ENCODE peak calls at places on chromosomes 12 and 14, in six cellular contexts. Y is pancreas, H is left ventricle myocardium inferior, N is PC-3, F is heart right ventricle, I is upper lobe of right lung. U is an unnamed sample.

GRCh38 chr12:114226241-114226928 is 179.6 kb downstream of the TBX5 start:
- DNase-seq in Y (no peak), H (no peak), N (no peak), F (no peak), I (no peak), U (no peak)

GRCh38 chr12:106974525-106974924 is 12.4 kb downstream of the MTERF2 start:
- DNase-seq in Y (no peak), H (no peak), N (no peak), F (no peak), I (no peak), U (no peak)

GRCh38 chr14:61713724-61714437 is 18.6 kb downstream of the HIF1A start:
- DNase-seq in Y (no peak), H (no peak), N (no peak), F (no peak), I (no peak), U (no peak)

GRCh38 chr12:104219908-104220404 is 4.4 kb downstream of the TXNRD1 start:
- DNase-seq in Y (no peak), H (no peak), N (peak; percentile 100), F (no peak), I (no peak), U (no peak)

GRCh38 chr14:59688224-59689170 is 111.9 kb upstream of the CCDC175 start:
- DNase-seq in Y (no peak), H (no peak), N (peak; percentile 94), F (peak; percentile 8), I (no peak), U (peak; percentile 21)

GRCh38 chr12:105740970-105741725 is 397.6 kb downstream of the NUAK1 start:
- DNase-seq in Y (no peak), H (peak; percentile 67), N (peak; percentile 42), F (peak; percentile 65), I (no peak), U (no peak)

GRCh38 chr12:115213538-115213961 is 529.6 kb upstream of the TBX3 start:
- DNase-seq in Y (no peak), H (peak; percentile 31), N (no peak), F (peak; percentile 32), I (no peak), U (no peak)

GRCh38 chr14:20802341-20803084 is at the start of gene RNASE1:
- DNase-seq in Y (peak; percentile 33), H (peak; percentile 34), N (peak; percentile 52), F (peak; percentile 70), I (no peak), U (no peak)

GRCh38 chr12:48693572-48693971 is 11.5 kb upstream of the KANSL2 start:
- DNase-seq in Y (no peak), H (no peak), N (no peak), F (no peak), I (no peak), U (no peak)

GRCh38 chr12:118526255-118527095 is 150.1 kb downstream of the SUDS3 start:
- DNase-seq in Y (no peak), H (peak; percentile 50), N (no peak), F (no peak), I (no peak), U (no peak)

GRCh38 chr12:112599871-112600270 is 181.1 kb downstream of the PTPN11 start:
- DNase-seq in Y (no peak), H (no peak), N (peak; percentile 20), F (no peak), I (no peak), U (no peak)

GRCh38 chr14:94284221-94284620 is 8.8 kb downstream of the SERPINA10 start:
- DNase-seq in Y (no peak), H (no peak), N (no peak), F (no peak), I (no peak), U (no peak)

GRCh38 chr12:1918875-1919236 is 404 bp upstream of the CACNA2D4 start:
- DNase-seq in Y (no peak), H (no peak), N (no peak), F (no peak), I (no peak), U (no peak)

GRCh38 chr14:91722386-91722785 is 9.5 kb downstream of the CATSPERB start:
- DNase-seq in Y (no peak), H (no peak), N (no peak), F (no peak), I (no peak), U (no peak)

GRCh38 chr14:26415618-26416123 is 182.2 kb downstream of the NOVA1 start:
- DNase-seq in Y (peak; percentile 40), H (no peak), N (peak; percentile 53), F (no peak), I (no peak), U (no peak)

GRCh38 chr14:75457648-75458165 is 29.9 kb downstream of the JDP2 start:
- DNase-seq in Y (no peak), H (no peak), N (no peak), F (no peak), I (no peak), U (no peak)

GRCh38 chr12:120818416-120818815 is 85.7 kb downstream of the SPPL3 start:
- DNase-seq in Y (no peak), H (no peak), N (no peak), F (no peak), I (no peak), U (no peak)

GRCh38 chr12:106108187-106108816 is 30.5 kb downstream of the NUAK1 start:
- DNase-seq in Y (no peak), H (no peak), N (no peak), F (peak; percentile 51), I (no peak), U (no peak)

GRCh38 chr14:105909046-105909827 is 382.9 kb downstream of the TMEM121 start:
- DNase-seq in Y (peak; percentile 9), H (no peak), N (no peak), F (no peak), I (no peak), U (no peak)

GRCh38 chr14:105908481-105908911 is 382.1 kb downstream of the TMEM121 start:
- DNase-seq in Y (peak; percentile 9), H (no peak), N (no peak), F (no peak), I (no peak), U (no peak)

GRCh38 chr14:105910426-105910825 is 384.0 kb downstream of the TMEM121 start:
- DNase-seq in Y (peak; percentile 3), H (no peak), N (no peak), F (no peak), I (no peak), U (no peak)

GRCh38 chr14:105907276-105907675 is 380.9 kb downstream of the TMEM121 start:
- DNase-seq in Y (no peak), H (no peak), N (no peak), F (no peak), I (no peak), U (no peak)

GRCh38 chr14:105908006-105908405 is 381.6 kb downstream of the TMEM121 start:
- DNase-seq in Y (no peak), H (no peak), N (no peak), F (no peak), I (no peak), U (no peak)
- H3K9me3 ChIP-seq in Y (no peaks in the 10 kb centered on the region), H (peaks cover 13% of the 10 kb centered on the region), N (no peaks in the 10 kb centered on the region), F (no peaks in the 10 kb centered on the region), I (no peaks in the 10 kb centered on the region), U (no peaks in the 10 kb centered on the region)

GRCh38 chr14:29169408-29169807 is 402.8 kb downstream of the FOXG1 start:
- DNase-seq in Y (no peak), H (no peak), N (no peak), F (no peak), I (no peak), U (no peak)
- H3K9me3 ChIP-seq in Y (no peaks in the 10 kb centered on the region), H (peaks cover 15% of the 10 kb centered on the region), N (no peaks in the 10 kb centered on the region), F (no peaks in the 10 kb centered on the region), I (no peaks in the 10 kb centered on the region), U (no peaks in the 10 kb centered on the region)

DNA sequence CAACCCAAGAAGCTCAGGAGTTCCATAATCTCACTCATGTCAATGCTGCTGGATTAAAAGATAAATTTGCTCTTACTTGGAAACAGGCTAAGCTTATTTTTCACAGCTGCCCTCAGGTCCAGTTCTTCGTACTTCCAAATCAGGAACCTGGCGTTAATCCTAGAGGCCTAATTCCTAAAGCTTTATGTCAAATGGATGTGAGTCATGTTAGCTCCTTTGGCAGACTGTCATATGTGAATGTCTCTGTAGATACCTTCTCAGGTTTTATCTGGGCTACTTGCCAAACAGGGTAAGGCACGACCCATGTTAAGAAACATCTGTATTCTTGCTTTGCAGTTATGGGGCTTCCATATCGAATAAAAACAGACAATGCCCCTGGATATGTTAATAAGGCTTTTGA is 504.6 kb downstream of the ALG10 start:
- DNase-seq in Y (no peak), H (no peak), N (peak; percentile 91), F (no peak), I (no peak), U (no peak)
- H3K9me3 ChIP-seq in Y (no peaks in the 10 kb centered on the region), H (peaks cover 39% of the 10 kb centered on the region), N (peaks cover 15% of the 10 kb centered on the region), F (no peaks in the 10 kb centered on the region), I (peaks cover 14% of the 10 kb centered on the region), U (no peaks in the 10 kb centered on the region)

GRCh38 chr14:24595046-24595808 is 14.3 kb downstream of the GZMH start:
- DNase-seq in Y (no peak), H (no peak), N (no peak), F (no peak), I (no peak), U (no peak)

DNA sequence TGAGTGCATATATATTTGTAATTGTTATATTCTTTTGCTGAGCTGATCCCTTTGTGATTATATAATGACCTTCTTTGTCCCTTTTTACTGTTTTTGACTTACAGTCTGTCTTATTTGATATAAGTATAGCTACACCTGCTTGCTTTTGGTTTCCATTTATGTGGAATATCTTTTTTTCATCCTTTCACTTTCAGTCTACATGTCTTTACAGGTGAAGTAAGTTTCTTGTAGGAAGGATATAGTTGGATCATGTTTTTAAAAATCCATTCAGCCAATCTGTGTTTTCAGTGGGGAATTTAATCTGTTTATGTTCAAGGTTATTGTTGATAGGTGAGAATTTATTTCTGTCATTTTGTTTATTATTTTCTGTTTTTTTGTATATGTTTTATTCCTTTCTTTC is 12.1 kb downstream of the GZMH start:
- DNase-seq in Y (no peak), H (no peak), N (no peak), F (no peak), I (no peak), U (no peak)
- H3K9me3 ChIP-seq in Y (no peaks in the 10 kb centered on the region), H (peaks cover 66% of the 10 kb centered on the region), N (no peaks in the 10 kb centered on the region), F (no peaks in the 10 kb centered on the region), I (no peaks in the 10 kb centered on the region), U (no peaks in the 10 kb centered on the region)

U was measured in thoracic aorta.